ENCODE peak calls at places on chromosomes 16 and 17, in nine cellular contexts. T is CD8-positive, alpha-beta memory T cell; M is A673; J is cardiac fibroblast; Z is B cell; V is kidney glomerular epithelial cell; S is activated CD4-positive, CD25-positive, alpha-beta regulatory T cell; Q is LoVo; P is cerebellum. W is an unnamed sample.

GRCh38 chr17:62627904-62628603 is 584 bp downstream of the MRC2 start:
- DNase-seq in S (no peak), Z (no peak), P (no peak), V (peak), J (peak), T (no peak), M (peak), Q (no peak), W (peak)

GRCh38 chr16:15777533-15778203 is 79.2 kb downstream of the MYH11 start:
- DNase-seq in P (no peak), S (no peak), T (no peak), Z (no peak), J (peak), Q (peak), V (no peak), M (peak), W (peak)

GRCh38 chr17:72376486-72377345 is 255.9 kb downstream of the SOX9 start:
- DNase-seq in P (no peak), V (no peak), T (no peak), Z (no peak), S (no peak), Q (no peak), J (no peak), M (peak), W (no peak)

GRCh38 chr17:3845361-3845753 is 689 bp downstream of the NCBP3 start:
- DNase-seq in Z (no peak), S (no peak), V (peak), P (peak), T (peak), J (peak), M (no peak), Q (peak), W (peak)

GRCh38 chr17:57861000-57861736 is 11.3 kb upstream of the MRPS23 start:
- DNase-seq in J (no peak), Q (peak), P (no peak), Z (peak), M (peak), T (peak), S (no peak), V (peak), W (peak)

GRCh38 chr17:79272666-79273219 is 198.1 kb downstream of the ENGASE start:
- DNase-seq in V (no peak), Q (peak), S (no peak), M (no peak), T (no peak), J (no peak), P (peak), Z (no peak), W (peak)

GRCh38 chr17:3866269-3866668 is 20.2 kb upstream of the NCBP3 start:
- DNase-seq in V (no peak), P (peak), S (no peak), M (no peak), Z (no peak), J (no peak), T (no peak), Q (no peak), W (no peak)

GRCh38 chr16:78310990-78311561 is 211.6 kb downstream of the WWOX start:
- DNase-seq in S (no peak), Q (no peak), T (no peak), Z (no peak), V (peak), P (no peak), M (no peak), J (no peak), W (no peak)

GRCh38 chr16:84391151-84391873 is 23.0 kb downstream of the ATP2C2 start:
- DNase-seq in S (no peak), Z (no peak), J (peak), V (no peak), Q (no peak), T (no peak), P (peak), M (no peak), W (no peak)

GRCh38 chr16:72131036-72131435 is 37.4 kb downstream of the DHX38 start:
- DNase-seq in M (no peak), J (peak), Z (no peak), V (no peak), S (no peak), Q (no peak), T (no peak), P (no peak), W (no peak)

W was measured in RCC 7860.